ENCODE peak calls at places on chromosome 21, in ten cellular contexts. J, P, Z, O, E, T, K, R, U and M are unnamed samples. For H3K4me1 and H3K27me3, the result is how much of the 10 kb centered on the place peaks cover.

GRCh38 chr21:32468567-32469175 is 56.2 kb downstream of the EVA1C start:
- DNase-seq in T (no peak), O (peak), Z (no peak), J (no peak), K (no peak), P (no peak), E (no peak), R (no peak), U (no peak), M (no peak)

GRCh38 chr21:28266061-28266460 is 726.6 kb downstream of the LTN1 start:
- DNase-seq in T (no peak), O (no peak), K (no peak), Z (no peak), U (no peak), R (no peak), P (no peak), J (no peak), E (peak), M (no peak)

GRCh38 chr21:16407403-16408279 is 677.9 kb downstream of the USP25 start:
- DNase-seq in Z (no peak), P (no peak), R (no peak), U (peak), J (no peak), T (no peak), K (no peak), O (no peak), E (no peak), M (no peak)

GRCh38 chr21:32233722-32234301 is 45.0 kb downstream of the MIS18A start:
- DNase-seq in T (no peak), O (no peak), E (no peak), Z (no peak), U (no peak), J (no peak), R (no peak), K (no peak), P (no peak), M (no peak)

GRCh38 chr21:39633043-39633442 is 20.3 kb downstream of the B3GALT5 start:
- DNase-seq in P (no peak), O (no peak), J (no peak), Z (no peak), E (peak), T (no peak), R (no peak), U (no peak), K (peak), M (peak)

GRCh38 chr21:39097981-39098380 is 85.3 kb downstream of the PSMG1 start:
- DNase-seq in R (no peak), Z (no peak), U (no peak), K (no peak), J (no peak), P (no peak), O (peak), T (no peak), E (no peak), M (no peak)

GRCh38 chr21:14737922-14738321 is 191.8 kb upstream of the SAMSN1 start:
- DNase-seq in P (no peak), O (no peak), U (peak), E (peak), R (peak), K (peak), Z (peak), T (peak), J (peak), M (peak)

GRCh38 chr21:25901580-25901979 is 166.8 kb downstream of the GABPA start:
- DNase-seq in P (no peak), J (no peak), R (no peak), K (no peak), O (no peak), Z (no peak), U (no peak), E (no peak), T (no peak), M (no peak)

GRCh38 chr21:17777321-17777720 is 41.8 kb downstream of the C21orf91 start:
- DNase-seq in R (no peak), J (no peak), U (peak), Z (no peak), P (no peak), K (no peak), T (no peak), O (no peak), E (no peak), M (no peak)

GRCh38 chr21:37877888-37878684 is 38.2 kb downstream of the KCNJ6 start:
- DNase-seq in T (no peak), O (no peak), U (no peak), J (no peak), E (no peak), P (no peak), R (no peak), K (no peak), Z (no peak), M (no peak)

GRCh38 chr21:39537571-39537970 is 75.2 kb upstream of the B3GALT5 start:
- DNase-seq in P (no peak), T (no peak), K (no peak), O (no peak), U (no peak), J (no peak), Z (no peak), E (no peak), R (no peak), M (no peak)

GRCh38 chr21:43953028-43953427 is 59.1 kb upstream of the TRAPPC10 start:
- DNase-seq in O (no peak), U (no peak), J (no peak), K (no peak), P (no peak), T (no peak), E (no peak), R (no peak), Z (no peak), M (no peak)

GRCh38 chr21:31107871-31108270 is 69.6 kb upstream of the KRTAP19-8 start:
- DNase-seq in Z (no peak), T (no peak), O (no peak), K (no peak), R (no peak), P (no peak), J (no peak), U (no peak), E (no peak), M (no peak)

GRCh38 chr21:37631319-37632117 is 264.9 kb downstream of the DYRK1A start:
- DNase-seq in J (no peak), R (peak), Z (peak), T (peak), O (no peak), P (no peak), E (no peak), U (peak), K (peak), M (peak)

GRCh38 chr21:17775431-17776126 is 43.6 kb downstream of the C21orf91 start:
- DNase-seq in Z (no peak), E (no peak), R (no peak), P (no peak), U (no peak), O (peak), J (peak), K (no peak), T (no peak), M (no peak)

GRCh38 chr21:18517905-18518566 is 114.5 kb upstream of the TMPRSS15 start:
- DNase-seq in T (no peak), U (no peak), J (no peak), P (no peak), R (no peak), E (no peak), Z (no peak), O (no peak), K (no peak), M (no peak)

GRCh38 chr21:17479606-17480005 is 33.2 kb upstream of the CXADR start:
- DNase-seq in P (no peak), J (no peak), K (no peak), U (peak), Z (no peak), O (no peak), T (no peak), E (no peak), R (no peak), M (no peak)

GRCh38 chr21:15430577-15430976 is 299.2 kb upstream of the USP25 start:
- DNase-seq in O (no peak), P (no peak), R (no peak), E (no peak), K (no peak), Z (no peak), T (no peak), J (no peak), U (no peak), M (no peak)

GRCh38 chr21:24179110-24179509 is 1428.2 kb downstream of the MRPL39 start:
- DNase-seq in Z (no peak), O (no peak), P (no peak), E (no peak), R (no peak), K (no peak), T (no peak), U (no peak), J (no peak), M (no peak)

GRCh38 chr21:31161157-31161556 is 122.9 kb upstream of the KRTAP19-8 start:
- DNase-seq in T (peak), K (no peak), R (no peak), E (peak), J (no peak), O (no peak), U (no peak), Z (no peak), P (no peak), M (no peak)

GRCh38 chr21:36803801-36804452 is 105.0 kb downstream of the SIM2 start:
- DNase-seq in T (peak), U (no peak), K (no peak), P (no peak), Z (no peak), J (no peak), E (no peak), O (no peak), R (no peak), M (no peak)

GRCh38 chr21:39633770-39634181 is 21.0 kb downstream of the B3GALT5 start:
- DNase-seq in U (no peak), O (no peak), T (no peak), Z (no peak), J (no peak), P (no peak), R (no peak), K (peak), E (peak), M (peak)

GRCh38 chr21:16956824-16957223 is 556.0 kb upstream of the CXADR start:
- DNase-seq in K (no peak), U (no peak), O (no peak), R (no peak), Z (no peak), J (no peak), P (no peak), E (no peak), T (no peak), M (no peak)

GRCh38 chr21:14403681-14404318 is 20.9 kb upstream of the HSPA13 start:
- DNase-seq in E (peak), P (no peak), K (peak), O (no peak), R (peak), U (peak), T (no peak), Z (no peak), J (peak), M (peak)

GRCh38 chr21:17818158-17819113 is 720 bp downstream of the C21orf91 start:
- DNase-seq in U (peak), P (peak), J (peak), K (peak), R (peak), T (peak), O (peak), Z (peak), E (peak), M (peak)

GRCh38 chr21:16116798-16117197 is 387.0 kb downstream of the USP25 start:
- DNase-seq in Z (no peak), K (no peak), J (no peak), E (peak), O (no peak), U (peak), P (no peak), T (no peak), R (no peak), M (no peak)

GRCh38 chr21:39663742-39664492 is 51.2 kb downstream of the B3GALT5 start:
- DNase-seq in O (no peak), T (no peak), U (no peak), J (no peak), P (no peak), R (no peak), E (no peak), Z (no peak), K (no peak), M (no peak)

GRCh38 chr21:14243877-14244276 is 27.9 kb downstream of the RBM11 start:
- DNase-seq in O (no peak), P (no peak), E (no peak), U (no peak), R (no peak), T (no peak), K (peak), Z (no peak), J (no peak), M (no peak)

GRCh38 chr21:41373253-41373652 is 11.4 kb downstream of the MX2 start:
- DNase-seq in K (no peak), Z (no peak), O (peak), E (no peak), J (no peak), P (no peak), R (no peak), T (no peak), U (no peak), M (no peak)
- H3K4me1 ChIP-seq in K (under half), Z (under half), O (under half), E (under half), J (under half), P (under half), R (under half), T (under half), U (under half), M (under half)

GRCh38 chr21:42616366-42617340 is 36.8 kb upstream of the PDE9A start:
- DNase-seq in U (no peak), P (no peak), J (peak), T (peak), R (no peak), E (no peak), O (peak), K (no peak), Z (no peak), M (peak)

GRCh38 chr21:42618713-42619112 is 34.7 kb upstream of the PDE9A start:
- DNase-seq in O (peak), Z (no peak), K (no peak), J (no peak), R (no peak), P (no peak), U (no peak), E (no peak), T (no peak), M (no peak)

GRCh38 chr21:42615924-42616323 is 37.5 kb upstream of the PDE9A start:
- DNase-seq in T (no peak), P (no peak), E (no peak), U (no peak), O (peak), K (no peak), Z (no peak), R (no peak), J (no peak), M (no peak)

GRCh38 chr21:42619841-42620240 is 33.6 kb upstream of the PDE9A start:
- DNase-seq in P (no peak), R (no peak), J (no peak), O (peak), Z (no peak), T (no peak), E (no peak), K (no peak), U (no peak), M (no peak)

GRCh38 chr21:42617476-42617875 is 35.9 kb upstream of the PDE9A start:
- DNase-seq in R (no peak), K (no peak), P (no peak), U (no peak), O (peak), T (no peak), E (no peak), J (no peak), Z (no peak), M (no peak)
- H3K27me3 ChIP-seq in R (half or more), K (under half), P (under half), U (under half), O (half or more), T (under half), E (under half), J (under half), Z (under half), M (under half)

DNA sequence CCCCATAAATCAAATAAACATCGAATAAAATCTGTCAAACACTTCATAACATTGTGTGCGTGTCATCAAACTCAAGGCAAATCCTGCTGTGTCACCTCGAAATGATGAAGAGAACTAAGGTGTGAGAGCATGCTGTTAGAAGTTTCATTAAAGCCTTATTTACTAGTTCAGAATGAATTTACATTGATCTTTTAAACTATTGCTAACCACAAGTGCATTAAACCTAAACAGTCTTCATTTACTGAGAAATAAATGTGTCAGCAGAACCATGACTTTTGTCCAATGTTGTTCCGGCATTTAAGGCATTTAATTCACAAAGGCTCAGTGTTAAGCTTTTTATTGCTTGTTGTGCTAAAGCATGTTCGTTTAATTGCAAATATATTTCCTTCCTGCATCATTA is 474.4 kb downstream of the SETD4 start:
- DNase-seq in U (no peak), P (no peak), E (no peak), Z (no peak), K (no peak), O (no peak), R (no peak), J (no peak), T (peak), M (peak)
- H3K27ac ChIP-seq in U (no peak), P (no peak), E (no peak), Z (no peak), K (no peak), O (no peak), R (no peak), J (no peak), T (no peak), M (no peak)

GRCh38 chr21:46351476-46352155 is 27.7 kb downstream of the PCNT start:
- DNase-seq in E (no peak), U (no peak), O (no peak), R (no peak), Z (no peak), T (no peak), P (no peak), J (no peak), K (no peak), M (no peak)
- H3K4me1 ChIP-seq in E (under half), U (under half), O (under half), R (under half), Z (under half), T (under half), P (under half), J (under half), K (under half), M (under half)

DNA sequence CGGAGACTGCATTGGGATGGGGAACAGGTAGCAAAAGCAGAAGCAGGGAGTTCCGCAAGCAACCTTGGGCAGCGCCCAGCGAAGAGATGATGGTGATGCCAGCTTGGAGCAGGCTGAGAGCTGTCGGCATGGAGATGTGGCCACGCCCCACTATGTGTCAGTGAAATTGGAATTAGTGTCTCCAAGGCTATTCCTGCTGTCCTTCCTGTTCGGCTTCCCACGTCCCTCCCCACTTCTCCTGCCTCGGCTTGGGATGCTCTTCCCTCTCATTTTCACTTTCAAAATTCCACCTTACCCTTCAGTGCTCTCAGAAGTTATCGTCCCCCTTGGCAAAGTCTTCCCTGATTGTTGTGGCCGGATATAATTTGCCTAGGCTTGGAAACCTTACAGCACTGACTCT is 270.6 kb upstream of the RUNX1 start:
- DNase-seq in E (no peak), O (no peak), T (no peak), J (no peak), U (no peak), P (no peak), K (no peak), R (no peak), Z (no peak), M (no peak)
- H3K27me3 ChIP-seq in E (under half), O (under half), T (under half), J (under half), U (under half), P (under half), K (under half), R (under half), Z (under half), M (under half)

DNA sequence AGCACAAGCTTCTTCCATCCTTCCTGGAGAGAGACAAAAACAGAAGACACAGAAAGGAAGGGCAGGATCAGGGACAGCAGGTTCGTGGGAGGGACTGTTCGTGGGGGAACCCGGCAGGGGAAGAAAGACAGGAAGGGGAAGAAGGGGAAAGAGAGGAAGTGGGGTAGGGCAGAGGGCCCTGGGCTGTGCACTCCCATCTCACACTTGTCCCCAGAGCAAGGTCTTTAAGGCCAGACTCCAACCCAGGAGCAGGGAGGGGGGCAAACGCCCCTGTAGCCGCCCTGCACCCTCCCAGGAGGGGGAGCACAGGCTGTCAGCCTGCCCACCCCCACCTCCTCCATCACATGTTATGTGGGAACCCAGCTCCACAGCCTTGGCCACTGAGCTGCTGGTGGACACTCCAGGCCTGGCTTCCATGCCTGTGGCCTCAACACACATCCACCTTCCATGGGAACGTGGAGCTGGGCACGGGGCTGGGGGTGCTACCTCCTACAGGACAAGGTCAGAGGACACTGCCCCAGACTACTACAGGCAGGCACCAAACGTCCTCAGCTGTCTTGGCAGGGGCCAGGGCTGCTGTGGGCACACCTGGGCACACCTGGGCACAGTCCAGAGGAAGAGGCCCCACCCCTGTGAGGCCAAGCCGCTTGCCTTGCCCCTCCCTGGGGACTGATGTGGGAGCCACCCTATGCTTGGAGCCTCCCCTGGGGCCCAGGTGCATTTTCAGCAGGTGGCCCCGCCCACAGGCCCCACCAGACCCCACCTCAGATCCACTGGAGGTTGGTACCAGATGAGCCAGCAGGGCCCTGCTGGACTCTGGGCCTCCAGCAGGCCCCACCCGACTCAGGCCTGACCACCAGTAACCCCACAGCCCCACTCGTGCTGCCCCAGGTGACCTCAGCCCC is 9.2 kb downstream of the SLC19A1 start:
- DNase-seq in K (no peak), R (no peak), E (no peak), O (peak), T (no peak), U (no peak), Z (no peak), J (no peak), P (peak), M (peak)
- H3K27ac ChIP-seq in K (no peak), R (no peak), E (no peak), O (peak), T (no peak), U (no peak), Z (no peak), J (no peak), P (no peak), M (peak)

GRCh38 chr21:29961291-29962027 is 21.7 kb upstream of the GRIK1 start:
- DNase-seq in T (no peak), U (no peak), P (no peak), R (no peak), K (no peak), J (no peak), E (no peak), O (peak), Z (no peak), M (no peak)
- H3K4me1 ChIP-seq in T (under half), U (under half), P (under half), R (under half), K (under half), J (under half), E (under half), O (under half), Z (under half), M (under half)

GRCh38 chr21:45598666-45599065 is 44.9 kb upstream of the PCBP3 start:
- DNase-seq in E (no peak), K (no peak), T (no peak), Z (no peak), O (peak), J (no peak), U (no peak), R (no peak), P (peak), M (no peak)

GRCh38 chr21:45601551-45601950 is 42.0 kb upstream of the PCBP3 start:
- DNase-seq in J (no peak), K (no peak), E (no peak), R (no peak), Z (no peak), P (no peak), O (peak), T (no peak), U (no peak), M (no peak)

GRCh38 chr21:45602106-45602505 is 41.4 kb upstream of the PCBP3 start:
- DNase-seq in Z (no peak), U (no peak), T (no peak), P (no peak), R (no peak), O (peak), E (no peak), K (no peak), J (no peak), M (no peak)

GRCh38 chr21:45599146-45599581 is 44.4 kb upstream of the PCBP3 start:
- DNase-seq in R (no peak), T (no peak), P (peak), J (no peak), O (peak), U (no peak), K (no peak), E (no peak), Z (no peak), M (no peak)

DNA sequence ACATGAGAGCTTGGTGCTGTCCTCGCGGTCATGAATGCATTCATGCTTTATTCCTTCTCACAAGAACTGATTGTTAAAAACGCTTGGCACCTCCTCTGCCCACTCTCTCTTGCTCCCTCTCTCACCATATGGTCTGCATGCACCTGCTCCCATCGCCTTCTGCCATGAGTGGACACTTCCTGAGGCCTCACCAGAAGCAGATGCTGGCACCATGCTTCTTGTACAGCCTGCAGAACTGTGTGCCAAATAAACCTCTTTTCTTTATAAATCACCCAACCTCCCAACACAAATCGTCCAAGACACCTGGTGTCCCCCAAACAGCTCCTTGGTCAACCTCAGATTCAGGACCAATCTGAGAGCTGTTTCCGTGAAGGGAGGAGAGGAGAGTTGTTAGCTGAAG is 43.3 kb upstream of the PCBP3 start:
- DNase-seq in K (no peak), P (no peak), O (peak), J (no peak), R (no peak), Z (no peak), U (no peak), E (no peak), T (no peak), M (no peak)
- H3K27me3 ChIP-seq in K (under half), P (under half), O (under half), J (under half), R (half or more), Z (under half), U (under half), E (under half), T (under half), M (under half)